ENCODE peak calls at places on chromosomes 4 and X, in ten cellular contexts. S is breast epithelium, Q is upper lobe of left lung, F is suprapubic skin, I is HCT116, M is SK-N-SH, X is GM12878, C is sigmoid colon, R is transverse colon, G is GM23338. V is an unnamed sample.

GRCh38 chr4:184596044-184596616 is 53.1 kb downstream of the CASP3 start:
- DNase-seq in M (no peak), Q (no peak), G (no peak), X (no peak), I (no peak), R (no peak), S (no peak), C (no peak), F (no peak), V (no peak)

GRCh38 chrX:40504801-40505605 is 75.8 kb upstream of the ATP6AP2 start:
- DNase-seq in X (peak; percentile 3), C (no peak), S (no peak), F (no peak), M (no peak), R (no peak), Q (no peak), I (no peak), G (peak; percentile 23), V (no peak)

GRCh38 chr4:54367059-54367458 is 138.0 kb downstream of the PDGFRA start:
- DNase-seq in F (no peak), G (no peak), X (no peak), M (no peak), C (no peak), S (no peak), Q (no peak), R (no peak), I (no peak), V (no peak)

GRCh38 chr4:70788733-70789132 is 51.0 kb downstream of the GRSF1 start:
- DNase-seq in G (no peak), S (no peak), X (no peak), M (no peak), C (no peak), I (no peak), Q (no peak), F (no peak), R (no peak), V (no peak)

GRCh38 chr4:108360857-108361820 is 192.4 kb upstream of the LEF1 start:
- DNase-seq in M (no peak), R (no peak), Q (no peak), X (no peak), S (peak; percentile 27), C (no peak), F (no peak), I (no peak), G (peak; percentile 69), V (no peak)

GRCh38 chr4:73764513-73764912 is 24.1 kb downstream of the CXCL8 start:
- DNase-seq in M (no peak), X (no peak), I (no peak), F (no peak), Q (no peak), C (no peak), G (no peak), S (no peak), R (no peak), V (no peak)

GRCh38 chrX:3711331-3711917 is 2.0 kb downstream of the PRKX start:
- DNase-seq in R (peak; percentile 25), Q (peak; percentile 23), G (no peak), I (no peak), S (no peak), M (no peak), C (no peak), F (no peak), X (peak; percentile 11), V (no peak)

GRCh38 chr4:152348670-152349069 is 187.2 kb downstream of the FBXW7 start:
- DNase-seq in X (no peak), R (no peak), F (no peak), S (no peak), I (no peak), M (peak; percentile 10), Q (no peak), C (no peak), G (peak; percentile 41), V (no peak)

GRCh38 chr4:109930872-109931271 is 18.2 kb downstream of the EGF start:
- DNase-seq in C (no peak), X (no peak), S (no peak), G (no peak), F (no peak), M (no peak), I (no peak), R (no peak), Q (no peak), V (no peak)

GRCh38 chr4:60805500-60806313 is 394.4 kb upstream of the ADGRL3 start:
- DNase-seq in I (no peak), S (no peak), G (peak; percentile 80), F (no peak), C (no peak), M (peak; percentile 9), Q (no peak), R (no peak), X (no peak), V (peak; percentile 5)

GRCh38 chr4:36178489-36178888 is 65.8 kb downstream of the ARAP2 start:
- DNase-seq in X (no peak), R (no peak), I (no peak), C (no peak), M (no peak), S (no peak), G (no peak), Q (no peak), F (no peak), V (no peak)

GRCh38 chr4:36187723-36188333 is 56.5 kb downstream of the ARAP2 start:
- DNase-seq in X (no peak), I (peak; percentile 3), Q (no peak), S (no peak), G (peak; percentile 63), R (no peak), C (no peak), F (no peak), M (no peak), V (no peak)

GRCh38 chr4:36189511-36190226 is 54.6 kb downstream of the ARAP2 start:
- DNase-seq in R (no peak), C (no peak), X (peak; percentile 56), M (no peak), S (no peak), F (no peak), I (no peak), G (no peak), Q (no peak), V (no peak)

GRCh38 chr4:36183232-36183631 is 61.1 kb downstream of the ARAP2 start:
- DNase-seq in C (no peak), M (no peak), I (no peak), S (no peak), R (no peak), F (no peak), X (no peak), Q (no peak), G (no peak), V (no peak)

DNA sequence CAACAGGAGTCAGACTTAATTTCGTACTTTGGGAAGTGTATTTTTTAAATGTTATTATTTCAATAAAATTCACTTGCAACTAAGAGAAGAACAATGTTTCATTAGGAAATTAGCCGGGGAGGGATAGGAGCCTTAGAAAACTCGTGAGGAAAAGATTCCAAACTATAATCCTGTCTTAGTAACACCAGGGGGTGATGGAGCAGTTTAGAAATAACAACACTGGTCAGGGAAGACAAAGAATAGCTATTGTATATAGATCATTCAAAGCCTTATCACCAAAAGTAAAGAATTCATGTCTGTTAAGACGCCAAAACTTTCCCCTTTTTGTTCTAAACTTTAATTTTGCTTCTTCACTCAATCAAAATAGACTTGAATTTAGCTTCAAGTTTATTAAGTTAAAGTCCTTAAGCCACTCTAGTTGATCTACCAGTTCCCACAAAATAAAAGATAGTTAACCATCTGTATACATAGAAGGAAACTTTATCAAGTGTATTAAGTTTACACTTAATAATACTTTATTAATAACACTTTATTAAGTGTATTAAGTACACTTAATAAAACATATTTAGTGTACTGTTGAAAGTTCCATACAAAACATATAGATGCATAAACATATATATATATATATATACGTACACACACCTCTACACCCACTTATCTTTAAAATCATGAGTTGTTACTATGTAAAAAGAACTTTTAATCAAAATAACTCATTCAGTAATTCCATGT is 60.5 kb downstream of the ARAP2 start:
- DNase-seq in F (no peak), G (no peak), S (no peak), C (no peak), R (no peak), M (no peak), X (no peak), I (no peak), Q (no peak), V (no peak)
- TF ChIP-seq POLR2AphosphoS5 in F (no peak), G (no peak), S (no peak), C (no peak), R (no peak), M (no peak), X (no peak), I (no peak), Q (no peak), V (no peak)

DNA sequence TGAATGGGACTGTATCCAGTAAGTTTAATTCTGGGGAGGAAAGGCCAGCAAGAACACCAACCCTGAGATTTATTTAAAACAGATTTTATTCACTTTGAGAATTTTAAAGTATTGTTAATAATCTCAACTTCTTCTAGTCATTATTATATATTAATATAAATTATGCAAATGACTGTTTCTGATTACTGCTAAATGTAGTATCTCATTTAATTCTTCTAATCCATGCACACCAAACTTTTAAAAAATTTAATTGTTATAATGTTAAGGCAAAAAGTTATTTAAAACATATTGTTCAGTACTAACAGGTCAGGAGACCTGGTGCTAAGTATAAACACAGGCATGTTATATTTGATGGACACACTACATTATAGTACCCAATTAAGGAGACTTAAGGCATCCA is 8.1 kb downstream of the RLIM start:
- DNase-seq in S (no peak), M (no peak), R (no peak), X (no peak), G (no peak), F (no peak), Q (no peak), I (no peak), C (no peak), V (no peak)
- TF ChIP-seq POLR2AphosphoS5 in S (no peak), M (no peak), R (no peak), X (no peak), G (no peak), F (no peak), Q (no peak), I (no peak), C (no peak), V (no peak)

DNA sequence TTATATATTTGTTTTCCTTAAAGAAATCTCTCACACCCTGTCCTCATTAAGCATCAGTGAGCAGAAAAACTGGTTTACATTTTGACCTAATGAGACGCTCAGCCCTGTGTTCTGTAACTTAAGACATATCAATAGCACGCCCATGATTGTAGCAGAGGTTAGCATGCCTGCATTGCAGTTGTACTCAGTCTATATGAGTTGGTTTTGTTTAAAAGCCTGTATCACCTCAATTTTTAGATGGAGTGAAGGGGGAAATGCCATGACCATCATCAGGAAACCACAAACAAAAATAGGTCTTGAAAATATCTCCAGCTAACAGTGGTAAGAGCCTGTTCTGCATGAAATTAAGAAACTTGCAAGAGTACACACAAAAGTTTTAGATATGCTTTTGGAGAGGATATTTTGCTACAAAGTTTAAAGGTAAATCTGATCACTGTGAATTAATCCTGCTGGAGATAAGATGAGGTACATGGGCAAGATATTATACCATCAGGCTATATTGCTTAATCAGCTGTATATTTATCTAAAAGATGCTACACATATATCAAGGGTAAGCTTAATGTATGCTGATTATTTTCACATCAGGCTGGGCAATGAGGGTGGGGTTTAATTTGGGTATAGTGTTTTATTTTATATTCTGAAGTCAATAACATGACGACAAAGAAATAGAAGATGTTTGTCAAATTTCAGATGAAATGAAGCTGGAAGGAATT is 13.1 kb upstream of the COQ2 start:
- DNase-seq in S (no peak), C (no peak), I (no peak), F (no peak), X (no peak), Q (no peak), M (no peak), R (no peak), G (no peak), V (no peak)
- TF ChIP-seq POLR2AphosphoS5 in S (no peak), C (no peak), I (no peak), F (no peak), X (no peak), Q (no peak), M (no peak), R (no peak), G (no peak), V (no peak)

GRCh38 chrX:38847206-38847902 is 46.1 kb downstream of the MID1IP1 start:
- DNase-seq in R (no peak), S (no peak), I (no peak), G (no peak), X (no peak), M (no peak), C (no peak), Q (no peak), F (no peak), V (no peak)
- TF ChIP-seq POLR2AphosphoS5 in R (no peak), S (no peak), I (no peak), G (no peak), X (no peak), M (no peak), C (no peak), Q (no peak), F (no peak), V (no peak)